ENCODE peak calls at places on chromosome 9, in four cellular contexts. M, G, U and F are unnamed samples.

GRCh38 chr9:127715443-127716337 is at the start of the genes PTRH1 and TTC16:
- DNase-seq in M (peak), G (peak), U (peak), F (peak)

GRCh38 chr9:117555964-117556629 is 141.2 kb upstream of the ASTN2 start:
- DNase-seq in M (no peak), G (peak), U (peak), F (peak)

GRCh38 chr9:113652355-113653152 is 189.0 kb downstream of the RGS3 start:
- DNase-seq in M (no peak), G (no peak), U (no peak), F (no peak)

GRCh38 chr9:104256710-104257091 is 162.6 kb downstream of the SMC2 start:
- DNase-seq in M (no peak), G (no peak), U (no peak), F (no peak)

GRCh38 chr9:109439378-109440116 is 58.6 kb downstream of the PTPN3 start:
- DNase-seq in M (no peak), G (no peak), U (no peak), F (no peak)

GRCh38 chr9:613771-614347 is 227.6 kb upstream of the DMRT1 start:
- DNase-seq in M (peak), G (peak), U (peak), F (peak)

GRCh38 chr9:23850242-23851023 is 24.4 kb upstream of the ELAVL2 start:
- DNase-seq in M (no peak), G (peak), U (no peak), F (peak)

GRCh38 chr9:136264046-136264802 is 18.6 kb upstream of the QSOX2 start:
- DNase-seq in M (no peak), G (no peak), U (no peak), F (no peak)

GRCh38 chr9:129317179-129318011 is 139.3 kb upstream of the IER5L start:
- DNase-seq in M (peak), G (no peak), U (no peak), F (peak)

GRCh38 chr9:104682642-104683041 is 11.7 kb upstream of the OR13D1 start:
- DNase-seq in M (peak), G (no peak), U (no peak), F (peak)

GRCh38 chr9:135330685-135331590 is 148.6 kb upstream of the PPP1R26 start:
- DNase-seq in M (no peak), G (no peak), U (no peak), F (no peak)

GRCh38 chr9:18746631-18747030 is 272.7 kb downstream of the ADAMTSL1 start:
- DNase-seq in M (no peak), G (no peak), U (no peak), F (no peak)

GRCh38 chr9:117448066-117448465 is 33.2 kb upstream of the ASTN2 start:
- DNase-seq in M (no peak), G (no peak), U (no peak), F (peak)

GRCh38 chr9:5626727-5627634 is 1.9 kb upstream of the RIC1 start:
- DNase-seq in M (peak), G (no peak), U (no peak), F (peak)

GRCh38 chr9:135416771-135417290 is 62.8 kb upstream of the PPP1R26 start:
- DNase-seq in M (no peak), G (no peak), U (no peak), F (no peak)

GRCh38 chr9:16202913-16203734 is 650.3 kb downstream of the CCDC171 start:
- DNase-seq in M (peak), G (no peak), U (no peak), F (peak)

GRCh38 chr9:1456301-1456999 is 406.3 kb downstream of the DMRT2 start:
- DNase-seq in M (no peak), G (no peak), U (no peak), F (no peak)

GRCh38 chr9:12955510-12956163 is 180.8 kb downstream of the LURAP1L start:
- DNase-seq in M (no peak), G (peak), U (peak), F (peak)

GRCh38 chr9:130240410-130241197 is 25.0 kb upstream of the HMCN2 start:
- DNase-seq in M (peak), G (peak), U (no peak), F (peak)

GRCh38 chr9:95201201-95201600 is 116.3 kb downstream of the FANCC start:
- DNase-seq in M (no peak), G (no peak), U (no peak), F (no peak)

GRCh38 chr9:89174291-89174690 is 4.3 kb downstream of the SHC3 start:
- DNase-seq in M (no peak), G (no peak), U (no peak), F (no peak)

GRCh38 chr9:31820426-31820825 is 564.0 kb upstream of the ACO1 start:
- DNase-seq in M (no peak), G (no peak), U (no peak), F (no peak)

GRCh38 chr9:69936427-69936826 is 107.2 kb upstream of the MAMDC2 start:
- DNase-seq in M (peak), G (no peak), U (no peak), F (no peak)

GRCh38 chr9:18632624-18633407 is 158.9 kb downstream of the ADAMTSL1 start:
- DNase-seq in M (peak), G (no peak), U (no peak), F (no peak)

GRCh38 chr9:110440161-110440560 is 102.5 kb upstream of the TXNDC8 start:
- DNase-seq in M (peak), G (no peak), U (no peak), F (no peak)

GRCh38 chr9:122346478-122347347 is 24.1 kb upstream of the PTGS1 start:
- DNase-seq in M (no peak), G (peak), U (no peak), F (peak)

GRCh38 chr9:93463638-93464248 is 10.4 kb upstream of the FAM120AOS start:
- DNase-seq in M (no peak), G (no peak), U (no peak), F (no peak)

GRCh38 chr9:84557751-84558150 is 111.8 kb upstream of the NTRK2 start:
- DNase-seq in M (no peak), G (no peak), U (no peak), F (no peak)

GRCh38 chr9:10062629-10063395 is 550.0 kb downstream of the PTPRD start:
- DNase-seq in M (peak), G (no peak), U (no peak), F (no peak)

GRCh38 chr9:136729926-136730325 is 12.8 kb downstream of the LCN10 start:
- DNase-seq in M (no peak), G (no peak), U (no peak), F (no peak)

GRCh38 chr9:85994191-85994590 is 53.2 kb downstream of the NAA35 start:
- DNase-seq in M (no peak), G (no peak), U (no peak), F (no peak)

GRCh38 chr9:83285836-83286235 is 222.9 kb upstream of the RASEF start:
- DNase-seq in M (no peak), G (no peak), U (no peak), F (no peak)

GRCh38 chr9:83283528-83283927 is 220.6 kb upstream of the RASEF start:
- DNase-seq in M (no peak), G (no peak), U (no peak), F (no peak)

GRCh38 chr9:83280790-83281189 is 217.8 kb upstream of the RASEF start:
- DNase-seq in M (no peak), G (no peak), U (no peak), F (no peak)

GRCh38 chr9:83281306-83282255 is 218.6 kb upstream of the RASEF start:
- DNase-seq in M (no peak), G (no peak), U (no peak), F (peak)

GRCh38 chr9:83284766-83285165 is 221.8 kb upstream of the RASEF start:
- DNase-seq in M (no peak), G (no peak), U (no peak), F (no peak)
- H3K56ac ChIP-seq in M (no peak), G (no peak), U (no peak), F (no peak)

GRCh38 chr9:133396952-133397351 is 20.8 kb downstream of the STKLD1 start:
- DNase-seq in M (no peak), G (peak), U (no peak), F (peak)
- H3K56ac ChIP-seq in M (no peak), G (no peak), U (no peak), F (no peak)

GRCh38 chr9:37217141-37217540 is 96.8 kb downstream of the ZCCHC7 start:
- DNase-seq in M (no peak), G (no peak), U (no peak), F (no peak)

GRCh38 chr9:37210737-37211523 is 90.6 kb downstream of the ZCCHC7 start:
- DNase-seq in M (peak), G (no peak), U (no peak), F (no peak)

GRCh38 chr9:37212435-37212834 is 92.1 kb downstream of the ZCCHC7 start:
- DNase-seq in M (no peak), G (no peak), U (no peak), F (no peak)

GRCh38 chr9:37218800-37219425 is 98.5 kb downstream of the ZCCHC7 start:
- DNase-seq in M (no peak), G (no peak), U (no peak), F (no peak)

DNA sequence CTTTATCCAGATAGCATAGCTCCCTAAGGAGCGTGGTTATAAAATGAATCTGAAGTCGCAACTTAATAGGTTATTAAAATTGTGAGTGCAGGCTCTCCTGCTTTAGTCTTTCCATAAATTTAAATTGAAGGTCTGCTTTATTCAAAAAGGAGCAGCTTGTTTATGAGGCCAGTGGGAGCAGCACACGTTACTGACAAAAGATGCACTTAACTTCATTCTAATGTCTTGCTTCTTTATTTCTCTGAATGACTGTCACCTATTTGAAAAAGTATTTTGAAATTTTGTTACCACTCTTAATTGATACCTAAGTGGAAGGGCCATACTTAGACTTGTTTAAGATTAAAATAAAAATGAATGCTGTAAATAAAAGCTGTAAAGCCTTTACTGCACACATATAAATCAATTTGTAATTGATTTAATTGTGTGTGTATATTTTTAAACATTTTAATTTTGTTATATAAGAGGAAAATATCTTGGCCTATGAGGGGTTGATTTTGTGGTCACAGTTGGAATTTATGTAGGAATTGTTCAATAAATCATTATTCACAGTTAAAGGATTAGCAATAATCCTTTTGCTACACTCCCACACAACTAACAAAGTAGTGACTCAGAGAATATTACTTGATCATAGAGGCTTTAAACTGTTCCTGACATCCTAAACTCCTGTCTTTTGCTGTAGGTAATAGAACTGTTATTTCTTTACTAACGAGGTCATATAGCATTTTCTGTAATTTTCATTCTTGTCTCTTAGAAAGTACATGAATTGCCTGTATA is 95.3 kb downstream of the ZCCHC7 start:
- DNase-seq in M (peak), G (no peak), U (no peak), F (no peak)
- H3K56ac ChIP-seq in M (no peak), G (no peak), U (no peak), F (no peak)

GRCh38 chr9:123761905-123762605 is 167.9 kb downstream of the DENND1A start:
- DNase-seq in M (no peak), G (no peak), U (no peak), F (peak)
- H3K56ac ChIP-seq in M (no peak), G (no peak), U (no peak), F (no peak)

DNA sequence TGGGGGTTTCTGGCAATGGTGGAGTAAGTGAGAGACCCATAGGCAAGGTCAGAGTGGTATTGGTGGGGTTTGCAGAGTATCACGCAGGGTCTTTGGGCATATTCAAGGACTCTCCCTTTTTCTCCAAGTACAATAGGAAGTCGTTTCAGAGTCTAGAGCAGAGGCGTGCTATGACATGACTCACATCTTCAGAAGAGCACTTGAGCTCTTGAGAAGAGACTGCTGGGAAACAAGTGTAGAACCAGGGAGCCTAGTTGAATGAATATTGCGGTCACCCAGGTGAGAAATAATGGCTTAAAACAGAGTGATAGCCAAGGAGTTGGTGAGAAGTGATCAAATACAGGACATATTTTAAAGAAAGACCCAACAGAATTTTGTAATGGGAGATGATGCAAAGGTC is 813.4 kb downstream of the TLE1 start:
- DNase-seq in M (no peak), G (no peak), U (no peak), F (no peak)
- H3K56ac ChIP-seq in M (no peak), G (no peak), U (no peak), F (no peak)

DNA sequence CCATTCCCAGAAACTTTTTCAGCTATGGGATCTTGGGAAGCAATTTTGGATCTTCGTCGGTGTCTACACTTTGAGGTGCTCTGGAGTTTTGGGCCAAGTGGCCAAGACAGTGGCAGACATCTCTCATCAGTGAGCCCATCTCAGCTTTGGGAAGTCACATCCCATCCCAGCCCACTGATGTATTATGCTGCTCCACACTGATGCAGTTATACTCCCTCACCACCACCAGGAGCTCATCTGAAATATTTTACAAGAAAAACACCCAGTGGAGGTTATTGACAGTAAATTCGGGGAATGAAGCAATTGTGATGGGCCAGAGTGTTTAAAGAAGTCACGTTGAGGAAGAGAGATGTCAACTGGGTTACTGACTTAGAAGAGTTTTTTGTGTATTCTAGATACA is 378.0 kb downstream of the KDM4C start:
- DNase-seq in M (no peak), G (no peak), U (no peak), F (no peak)
- H3K56ac ChIP-seq in M (no peak), G (no peak), U (no peak), F (no peak)

DNA sequence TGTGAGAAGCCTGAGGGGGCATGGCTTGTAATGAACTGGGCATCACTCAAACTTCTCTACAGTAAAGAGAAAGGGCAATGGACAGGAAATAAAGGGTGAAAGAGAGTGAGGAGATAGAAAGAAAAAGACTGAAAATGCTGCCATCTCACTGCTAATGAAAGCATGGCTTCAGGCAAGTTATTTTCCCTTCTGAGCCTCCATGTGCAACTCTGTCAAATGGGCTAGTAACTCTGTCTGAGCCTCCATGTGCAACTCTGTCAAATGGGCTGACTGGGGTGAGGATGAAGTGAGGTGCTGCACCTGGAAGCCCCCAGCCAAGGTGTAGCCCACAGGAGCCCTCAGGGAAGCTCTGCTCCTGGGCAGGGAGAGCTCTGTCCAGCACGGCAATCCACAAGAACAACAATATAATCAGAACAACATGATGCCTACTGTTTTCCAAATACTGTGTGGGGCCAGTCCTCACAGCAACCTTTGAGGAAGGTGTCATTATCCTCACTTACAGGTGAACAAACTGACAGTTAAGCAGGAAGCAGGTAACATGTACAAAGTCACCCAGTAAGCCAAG is 73.8 kb upstream of the XPA start:
- DNase-seq in M (no peak), G (no peak), U (no peak), F (no peak)
- H3K56ac ChIP-seq in M (no peak), G (no peak), U (no peak), F (no peak)